ENCODE peak calls at places on chromosomes 6 and 20, in seven cellular contexts. M is ACHN; L is NAMALWA; S is occipital lobe; G is Peyer's patch; K is stimulated activated CD8-positive, alpha-beta memory T cell treated with anti-CD3 and anti-CD28 coated beads, Interleukin-12 subunit alpha, Interleukin-12 subunit beta, amount 100 ng/mL, for 4 hours; O is KBM-7. E is an unnamed sample.

GRCh38 chr6:143271024-143271423 is 179.5 kb downstream of the ADAT2 start:
- DNase-seq in G (no peak), K (no peak), L (no peak), S (no peak), O (no peak), M (peak; percentile 45), E (peak; percentile 81)

GRCh38 chr6:167547751-167548150 is 222.9 kb downstream of the TTLL2 start:
- DNase-seq in G (no peak), K (no peak), M (peak; percentile 8), O (peak; percentile 36), L (peak; percentile 24), S (no peak), E (no peak)

GRCh38 chr6:159959976-159960384 is 8.9 kb upstream of the IGF2R start:
- DNase-seq in S (no peak), K (no peak), O (no peak), G (no peak), L (no peak), M (no peak), E (no peak)

GRCh38 chr6:76876922-76877553 is 586.3 kb downstream of the HTR1B start:
- DNase-seq in M (peak; percentile 80), S (no peak), G (no peak), O (peak; percentile 39), L (peak; percentile 24), K (no peak), E (peak; percentile 87)

GRCh38 chr20:59831024-59831900 is 102.2 kb downstream of the SYCP2 start:
- DNase-seq in K (no peak), L (no peak), M (no peak), O (no peak), G (peak; percentile 64), S (peak; percentile 50), E (no peak)

GRCh38 chr6:42551202-42551601 is 12.6 kb upstream of the UBR2 start:
- DNase-seq in G (no peak), O (no peak), M (no peak), L (no peak), K (no peak), S (no peak), E (no peak)

GRCh38 chr6:42505377-42505702 is 53.6 kb upstream of the TRERF1 start:
- DNase-seq in M (no peak), G (no peak), O (no peak), L (no peak), S (no peak), K (no peak), E (peak; percentile 32)

GRCh38 chr6:33700391-33701050 is 11.0 kb downstream of the UQCC2 start:
- DNase-seq in M (peak; percentile 76), L (peak; percentile 89), G (peak; percentile 83), S (no peak), K (peak; percentile 25), O (peak; percentile 74), E (peak; percentile 78)

GRCh38 chr6:170285482-170285881 is 5.4 kb downstream of the DLL1 start:
- DNase-seq in G (peak; percentile 40), O (no peak), S (no peak), M (no peak), K (no peak), L (no peak), E (no peak)

GRCh38 chr20:33423141-33423834 is 20.3 kb downstream of the SNTA1 start:
- DNase-seq in L (no peak), G (no peak), S (peak; percentile 60), K (no peak), M (peak; percentile 15), O (no peak), E (peak; percentile 90)

GRCh38 chr20:63255911-63256704 is 1.8 kb upstream of the NKAIN4 start:
- DNase-seq in M (no peak), K (no peak), O (peak; percentile 21), S (no peak), L (no peak), G (no peak), E (no peak)

GRCh38 chr6:1001655-1002349 is 308.9 kb upstream of the EXOC2 start:
- DNase-seq in K (no peak), O (no peak), L (no peak), M (no peak), S (no peak), G (no peak), E (no peak)

GRCh38 chr6:167825759-167826229 is 917 bp upstream of the AFDN start:
- DNase-seq in M (peak; percentile 55), L (no peak), K (no peak), S (no peak), G (peak; percentile 89), O (no peak), E (peak; percentile 70)

GRCh38 chr6:50602191-50602810 is 111.0 kb upstream of the TFAP2D start:
- DNase-seq in M (peak; percentile 45), S (no peak), L (peak; percentile 68), G (no peak), O (peak; percentile 38), K (no peak), E (peak; percentile 61)

GRCh38 chr6:31004285-31004684 is 6.0 kb upstream of the MUC22 start:
- DNase-seq in L (no peak), K (no peak), M (no peak), O (no peak), S (no peak), G (no peak), E (no peak)

GRCh38 chr6:147508871-147509608 is 550 bp downstream of the SAMD5 start:
- DNase-seq in L (no peak), S (no peak), G (peak; percentile 62), M (no peak), K (no peak), O (peak; percentile 20), E (peak; percentile 51)

GRCh38 chr6:116450769-116451740 is 10.1 kb upstream of the CALHM6 start:
- DNase-seq in K (no peak), M (no peak), G (no peak), O (peak; percentile 85), L (peak; percentile 49), S (no peak), E (no peak)

GRCh38 chr6:14467591-14467990 is 350.0 kb downstream of the CD83 start:
- DNase-seq in O (no peak), K (no peak), S (no peak), L (no peak), G (no peak), M (no peak), E (no peak)

GRCh38 chr6:24004062-24004461 is 122.0 kb upstream of the NRSN1 start:
- DNase-seq in G (no peak), M (no peak), K (no peak), L (no peak), S (peak; percentile 14), O (no peak), E (no peak)

GRCh38 chr20:50563133-50563944 is 53.2 kb downstream of the PTPN1 start:
- DNase-seq in S (no peak), G (no peak), O (no peak), M (no peak), L (no peak), K (no peak), E (no peak)

GRCh38 chr6:112983741-112984221 is 636.7 kb downstream of the RFPL4B start:
- DNase-seq in M (no peak), G (no peak), K (no peak), L (no peak), O (no peak), S (no peak), E (peak; percentile 21)

GRCh38 chr20:297925-298754 is 770 bp downstream of the ZCCHC3 start:
- DNase-seq in G (peak; percentile 84), K (peak; percentile 15), O (peak; percentile 57), L (peak; percentile 46), M (peak; percentile 56), S (peak; percentile 54), E (peak; percentile 35)

GRCh38 chr20:32168184-32168910 is 39.2 kb downstream of the PLAGL2 start:
- DNase-seq in M (no peak), G (peak; percentile 5), K (no peak), S (no peak), O (peak; percentile 18), L (no peak), E (peak; percentile 75)

GRCh38 chr6:21665101-21665435 is 71.5 kb downstream of the SOX4 start:
- DNase-seq in L (no peak), O (no peak), K (no peak), M (peak; percentile 18), G (no peak), S (no peak), E (no peak)

GRCh38 chr6:159981591-159982245 is 12.8 kb downstream of the IGF2R start:
- DNase-seq in G (no peak), O (peak; percentile 74), L (peak; percentile 91), M (no peak), S (no peak), K (peak; percentile 42), E (no peak)

GRCh38 chr20:34705008-34705382 is 851 bp downstream of the TP53INP2 start:
- DNase-seq in G (no peak), O (no peak), L (no peak), S (no peak), K (no peak), M (no peak), E (no peak)

GRCh38 chr6:144264270-144265060 is 20.7 kb upstream of the UTRN start:
- DNase-seq in O (no peak), M (peak; percentile 94), G (no peak), L (no peak), K (no peak), S (no peak), E (peak; percentile 94)